ENCODE peak calls at places on chromosomes 3 and 15, in ten cellular contexts. B, L, V, J, F, G, A, Q, M and C are unnamed samples.

GRCh38 chr3:149506540-149506939 is 32.0 kb downstream of the TM4SF4 start:
- DNase-seq in B (no peak), L (no peak), V (peak; percentile 51), J (no peak), F (no peak), G (no peak), A (peak; percentile 29), Q (no peak), M (no peak), C (no peak)

GRCh38 chr3:141659821-141660597 is 78.1 kb upstream of the RNF7 start:
- DNase-seq in B (peak; percentile 83), L (peak; percentile 71), V (peak; percentile 27), J (peak; percentile 84), F (no peak), G (peak; percentile 47), A (peak; percentile 17), Q (peak; percentile 91), M (peak; percentile 53), C (peak; percentile 79)

GRCh38 chr3:64616953-64617352 is 70.8 kb downstream of the ADAMTS9 start:
- DNase-seq in B (no peak), L (no peak), V (no peak), J (no peak), F (no peak), G (no peak), A (no peak), Q (no peak), M (no peak), C (no peak)

GRCh38 chr3:12947504-12948369 is 106.4 kb upstream of the RPL32 start:
- DNase-seq in B (peak; percentile 75), L (no peak), V (peak; percentile 57), J (no peak), F (no peak), G (no peak), A (peak; percentile 44), Q (no peak), M (peak; percentile 49), C (peak; percentile 70)

GRCh38 chr15:68314563-68314962 is 37.0 kb downstream of the FEM1B start:
- DNase-seq in B (peak; percentile 53), L (no peak), V (no peak), J (peak; percentile 25), F (peak; percentile 31), G (no peak), A (no peak), Q (peak; percentile 69), M (peak; percentile 20), C (no peak)

GRCh38 chr3:94716326-94717018 is 653.6 kb downstream of the NSUN3 start:
- DNase-seq in B (no peak), L (no peak), V (peak; percentile 5), J (no peak), F (no peak), G (no peak), A (no peak), Q (no peak), M (no peak), C (no peak)

GRCh38 chr15:51758645-51759044 is 7.2 kb downstream of the TMOD2 start:
- DNase-seq in B (no peak), L (no peak), V (peak; percentile 76), J (no peak), F (no peak), G (no peak), A (peak; percentile 65), Q (no peak), M (peak; percentile 58), C (no peak)

GRCh38 chr15:95734422-95735316 is 595.8 kb upstream of the NR2F2 start:
- DNase-seq in B (no peak), L (no peak), V (peak; percentile 50), J (no peak), F (no peak), G (no peak), A (peak; percentile 36), Q (no peak), M (no peak), C (no peak)

GRCh38 chr3:51621091-51621892 is 49.8 kb upstream of the TEX264 start:
- DNase-seq in B (no peak), L (no peak), V (peak; percentile 20), J (no peak), F (no peak), G (no peak), A (no peak), Q (no peak), M (no peak), C (no peak)

GRCh38 chr3:53680026-53680425 is 166.2 kb downstream of the CHDH start:
- DNase-seq in B (no peak), L (no peak), V (peak; percentile 6), J (no peak), F (no peak), G (no peak), A (no peak), Q (no peak), M (no peak), C (no peak)

GRCh38 chr3:14548321-14548729 is 8.2 kb upstream of the GRIP2 start:
- DNase-seq in B (no peak), L (peak; percentile 42), V (peak; percentile 67), J (peak; percentile 79), F (no peak), G (peak; percentile 60), A (peak; percentile 65), Q (peak; percentile 83), M (peak; percentile 60), C (peak; percentile 64)

GRCh38 chr3:30680789-30681188 is 74.4 kb downstream of the TGFBR2 start:
- DNase-seq in B (no peak), L (no peak), V (peak; percentile 42), J (no peak), F (no peak), G (peak; percentile 54), A (no peak), Q (no peak), M (no peak), C (no peak)

DNA sequence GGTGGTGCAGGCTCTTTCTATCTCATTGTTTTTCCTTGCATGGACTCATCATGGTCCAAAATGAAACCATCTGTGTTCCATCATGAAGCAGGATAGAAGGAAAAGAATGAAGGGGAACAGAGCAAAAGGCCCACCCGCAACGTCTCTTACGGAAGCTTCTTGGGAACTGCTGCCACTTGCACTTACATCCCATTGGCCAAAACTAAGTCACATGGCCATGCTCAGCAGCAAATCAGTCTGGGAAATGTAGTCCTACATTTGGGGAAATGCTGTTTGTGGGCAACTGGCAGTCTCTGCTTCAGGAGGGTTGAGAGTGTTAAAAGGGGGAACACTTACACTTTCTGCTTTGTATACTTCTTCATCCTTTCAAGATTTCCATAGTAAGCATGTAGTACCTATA is 191.6 kb downstream of the SV2B start:
- DNase-seq in B (no peak), L (no peak), V (peak; percentile 44), J (no peak), F (no peak), G (no peak), A (no peak), Q (no peak), M (no peak), C (no peak)
- H3K4me3 ChIP-seq in B (no peak overlapping the region), L (no peak overlapping the region), V (no peak overlapping the region), J (no peak overlapping the region), F (no peak overlapping the region), G (no peak overlapping the region), A (no peak overlapping the region), Q (no peak overlapping the region), M (no peak overlapping the region), C (no peak overlapping the region)

GRCh38 chr3:49552087-49552486 is 2.2 kb upstream of the BSN start:
- DNase-seq in B (no peak), L (no peak), V (no peak), J (peak; percentile 12), F (no peak), G (no peak), A (no peak), Q (no peak), M (no peak), C (no peak)

GRCh38 chr3:49556500-49557275 is 2.4 kb downstream of the BSN start:
- DNase-seq in B (no peak), L (no peak), V (no peak), J (no peak), F (no peak), G (no peak), A (no peak), Q (no peak), M (no peak), C (no peak)

GRCh38 chr3:49554639-49555265 is 475 bp downstream of the BSN start:
- DNase-seq in B (peak; percentile 81), L (peak; percentile 63), V (peak; percentile 13), J (peak; percentile 88), F (no peak), G (peak; percentile 79), A (no peak), Q (peak; percentile 89), M (no peak), C (peak; percentile 66)

GRCh38 chr3:49553320-49553689 is 972 bp upstream of the BSN start:
- DNase-seq in B (no peak), L (no peak), V (peak; percentile 67), J (no peak), F (no peak), G (no peak), A (no peak), Q (no peak), M (no peak), C (no peak)

DNA sequence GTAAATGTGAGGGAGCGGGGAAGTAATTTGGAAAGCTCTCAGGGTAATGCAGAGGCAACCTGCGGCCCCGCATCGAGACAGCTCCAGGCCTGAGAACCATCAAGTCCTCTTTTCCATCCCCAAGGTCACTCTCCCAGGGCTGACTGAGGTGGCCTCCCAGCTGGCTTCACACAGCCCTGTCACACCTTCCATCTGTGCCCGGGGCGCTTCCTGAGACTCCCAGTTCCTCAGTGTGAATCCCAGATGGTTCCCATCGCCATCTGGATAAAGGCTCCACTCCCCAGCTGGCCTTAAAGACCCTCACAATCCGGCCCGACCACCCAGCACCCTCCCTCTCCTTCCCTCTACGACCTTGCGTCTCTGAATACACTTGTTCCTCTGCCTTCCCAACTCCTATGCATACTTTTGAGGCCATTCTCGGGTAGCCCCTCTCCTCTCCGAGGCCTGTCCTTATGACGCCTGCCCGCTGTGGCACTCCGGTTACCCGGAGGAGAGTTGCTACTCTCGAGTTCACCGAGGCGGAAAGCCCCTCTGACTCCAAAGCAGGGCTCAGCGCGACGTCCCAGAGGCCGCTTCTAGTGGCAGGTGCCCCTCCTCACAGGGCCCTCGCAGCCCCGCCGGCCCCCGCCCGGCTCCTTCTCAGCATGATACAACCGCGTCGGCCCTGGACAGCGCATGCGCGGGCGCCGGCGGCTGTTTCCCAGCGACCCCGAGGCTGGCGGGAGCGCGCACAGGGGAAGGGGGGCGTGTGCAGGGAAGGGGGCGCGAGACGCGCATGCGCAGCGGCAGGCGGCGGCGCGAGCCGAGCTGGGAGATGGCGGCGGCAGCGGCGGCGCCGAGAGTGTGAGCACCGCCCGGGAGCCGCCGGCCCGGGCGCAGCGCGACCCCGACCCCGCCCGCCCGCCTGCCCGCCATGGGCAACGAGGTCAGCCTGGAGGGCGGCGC is at the start of gene BSN:
- DNase-seq in B (peak; percentile 94), L (peak; percentile 94), V (peak; percentile 88), J (peak; percentile 95), F (peak; percentile 90), G (peak; percentile 97), A (peak; percentile 71), Q (peak; percentile 97), M (peak; percentile 85), C (peak; percentile 90)
- H3K4me3 ChIP-seq in B (peak within 1 kb of the TSS; percentile 84), L (peak within 1 kb of the TSS; percentile 67), V (peak within 1 kb of the TSS; percentile 65), J (peak within 1 kb of the TSS; percentile 55), F (peak within 1 kb of the TSS; percentile 75), G (peak within 1 kb of the TSS; percentile 55), A (peak within 1 kb of the TSS; percentile 74), Q (peak within 1 kb of the TSS; percentile 9), M (peak within 1 kb of the TSS; percentile 53), C (peak within 1 kb of the TSS; percentile 79)

GRCh38 chr3:45966969-45967640 is 23.8 kb downstream of the CXCR6 start:
- DNase-seq in B (no peak), L (no peak), V (no peak), J (no peak), F (no peak), G (no peak), A (no peak), Q (no peak), M (no peak), C (no peak)
- H3K4me3 ChIP-seq in B (no peak overlapping the region), L (no peak overlapping the region), V (no peak overlapping the region), J (no peak overlapping the region), F (no peak overlapping the region), G (no peak overlapping the region), A (no peak overlapping the region), Q (no peak overlapping the region), M (no peak overlapping the region), C (no peak overlapping the region)

GRCh38 chr3:195209083-195209835 is 61.7 kb downstream of the XXYLT1 start:
- DNase-seq in B (peak; percentile 63), L (no peak), V (peak; percentile 33), J (peak; percentile 64), F (no peak), G (no peak), A (no peak), Q (no peak), M (no peak), C (no peak)
- H3K4me3 ChIP-seq in B (no peak overlapping the region), L (no peak overlapping the region), V (no peak overlapping the region), J (no peak overlapping the region), F (peak overlapping the region; percentile 37), G (no peak overlapping the region), A (no peak overlapping the region), Q (no peak overlapping the region), M (no peak overlapping the region), C (peak overlapping the region; percentile 6)